ENCODE peak calls at places on chromosomes 5 and 9, in ten cellular contexts. P is effector CD4-positive, alpha-beta T cell; X is GF-D8; B is glutamatergic neuron; T is naive thymus-derived CD4-positive, alpha-beta T cell; D is globus pallidus; H is stromal cell of bone marrow; V is upper lobe of right lung; R is activated CD4-positive, alpha-beta T cell treated with anti-CD3 and anti-CD28 coated beads for 48 hours; Q is NB4. N is an unnamed sample.

GRCh38 chr5:172854451-172854871 is 20.4 kb downstream of the ERGIC1 start:
- DNase-seq in P (no peak), X (no peak), B (no peak), T (no peak), D (no peak), H (no peak), V (peak), R (no peak), Q (no peak), N (no peak)

GRCh38 chr9:113573959-113574352 is 110.4 kb downstream of the RGS3 start:
- DNase-seq in P (no peak), X (no peak), B (no peak), T (no peak), D (no peak), H (no peak), V (no peak), R (no peak), Q (no peak), N (no peak)

GRCh38 chr9:123686131-123686848 is 243.6 kb downstream of the DENND1A start:
- DNase-seq in P (no peak), X (no peak), B (no peak), T (no peak), D (no peak), H (peak), V (no peak), R (no peak), Q (no peak), N (no peak)

GRCh38 chr5:156411-157072 is 34.8 kb upstream of the LRRC14B start:
- DNase-seq in P (no peak), X (no peak), B (peak), T (peak), D (no peak), H (no peak), V (peak), R (no peak), Q (no peak), N (no peak)

GRCh38 chr5:87576867-87577266 is 164.1 kb upstream of the CCNH start:
- DNase-seq in P (no peak), X (no peak), B (no peak), T (no peak), D (no peak), H (no peak), V (no peak), R (no peak), Q (no peak), N (no peak)

GRCh38 chr9:129143461-129143927 is 32.3 kb downstream of the PTPA start:
- DNase-seq in P (no peak), X (no peak), B (no peak), T (no peak), D (no peak), H (no peak), V (peak), R (no peak), Q (no peak), N (no peak)

GRCh38 chr9:19411316-19411715 is 2.5 kb downstream of the ACER2 start:
- DNase-seq in P (no peak), X (no peak), B (no peak), T (no peak), D (no peak), H (no peak), V (no peak), R (no peak), Q (no peak), N (no peak)

GRCh38 chr9:86069206-86069869 is 30.0 kb downstream of the GOLM1 start:
- DNase-seq in P (no peak), X (peak), B (no peak), T (no peak), D (no peak), H (no peak), V (no peak), R (no peak), Q (peak), N (no peak)

GRCh38 chr5:151214614-151215545 is 9.0 kb downstream of the CCDC69 start:
- DNase-seq in P (no peak), X (peak), B (no peak), T (peak), D (no peak), H (no peak), V (no peak), R (peak), Q (peak), N (no peak)

GRCh38 chr5:147949711-147950573 is 43.6 kb upstream of the C5orf46 start:
- DNase-seq in P (no peak), X (no peak), B (no peak), T (no peak), D (peak), H (no peak), V (no peak), R (no peak), Q (peak), N (no peak)

GRCh38 chr9:75914002-75914401 is 23.5 kb downstream of the PCSK5 start:
- DNase-seq in P (no peak), X (no peak), B (no peak), T (no peak), D (no peak), H (no peak), V (no peak), R (no peak), Q (no peak), N (no peak)

GRCh38 chr5:2511131-2511530 is 240.3 kb downstream of the IRX2 start:
- DNase-seq in P (no peak), X (no peak), B (no peak), T (no peak), D (no peak), H (no peak), V (no peak), R (no peak), Q (no peak), N (no peak)

GRCh38 chr5:172793577-172794488 is 22.8 kb upstream of the DUSP1 start:
- DNase-seq in P (no peak), X (no peak), B (no peak), T (no peak), D (no peak), H (no peak), V (peak), R (no peak), Q (peak), N (no peak)

GRCh38 chr9:3828495-3828894 is 302.7 kb upstream of the RFX3 start:
- DNase-seq in P (no peak), X (no peak), B (no peak), T (no peak), D (no peak), H (no peak), V (no peak), R (no peak), Q (no peak), N (no peak)

GRCh38 chr5:63439537-63439936 is 522.7 kb downstream of the HTR1A start:
- DNase-seq in P (no peak), X (no peak), B (no peak), T (no peak), D (no peak), H (no peak), V (no peak), R (no peak), Q (no peak), N (no peak)